ENCODE peak calls at places on chromosomes 1 and 21, in six cellular contexts. X is activated CD4-positive, alpha-beta T cell treated with anti-CD3 and anti-CD28 coated beads, Interleukin-2, amount 50 U/mL, for 1 hour; K is WTC11; I is erythroblast; P is fibroblast of lung; H is HTR-8/SVneo. S is an unnamed sample.

GRCh38 chr1:194292912-194293311 is 1106.5 kb upstream of the B3GALT2 start:
- DNase-seq in X (no peak), K (no peak), I (no peak), P (no peak), H (no peak), S (no peak)

GRCh38 chr1:86914998-86915736 is 732 bp downstream of the HS2ST1 start:
- DNase-seq in X (peak), K (peak), I (peak), P (peak), H (peak), S (peak)

GRCh38 chr1:54594463-54594862 is 28.9 kb downstream of the FAM151A start:
- DNase-seq in X (no peak), K (no peak), I (no peak), P (no peak), H (no peak), S (no peak)

GRCh38 chr1:10892138-10893065 is 96.0 kb upstream of the CASZ1 start:
- DNase-seq in X (no peak), K (no peak), I (no peak), P (no peak), H (no peak), S (no peak)

GRCh38 chr1:9128520-9129371 is at the start of gene GPR157:
- DNase-seq in X (peak), K (peak), I (peak), P (peak), H (peak), S (no peak)

GRCh38 chr1:93541045-93541444 is 93.1 kb downstream of the FNBP1L start:
- DNase-seq in X (no peak), K (no peak), I (no peak), P (no peak), H (no peak), S (no peak)

GRCh38 chr1:119948342-119949214 is 52.3 kb upstream of the ADAM30 start:
- DNase-seq in X (peak), K (peak), I (peak), P (peak), H (peak), S (peak)

GRCh38 chr1:244445320-244446181 is 6.2 kb downstream of the ADSS2 start:
- DNase-seq in X (no peak), K (no peak), I (no peak), P (no peak), H (no peak), S (no peak)

GRCh38 chr1:206635983-206636354 is 633 bp downstream of the DYRK3 start:
- DNase-seq in X (no peak), K (no peak), I (peak), P (no peak), H (no peak), S (no peak)

GRCh38 chr21:41659791-41660560 is 106.9 kb downstream of the RIPK4 start:
- DNase-seq in X (no peak), K (no peak), I (no peak), P (peak), H (no peak), S (no peak)

GRCh38 chr1:39720094-39720999 is 18.3 kb upstream of the PPIE start:
- DNase-seq in X (no peak), K (no peak), I (peak), P (peak), H (peak), S (peak)

GRCh38 chr1:198143797-198144196 is 13.0 kb upstream of the NEK7 start:
- DNase-seq in X (no peak), K (no peak), I (no peak), P (no peak), H (no peak), S (no peak)

GRCh38 chr1:224127925-224128819 is 14.3 kb downstream of the FBXO28 start:
- DNase-seq in X (no peak), K (no peak), I (no peak), P (peak), H (no peak), S (no peak)

S was measured in WERI-Rb-1.